ENCODE peak calls at places on chromosomes 6 and 20, in nine cellular contexts. G, L, N, W, A, T, S, I and Z are unnamed samples.

GRCh38 chr6:162849269-162849668 is 121.5 kb downstream of the PACRG start:
- DNase-seq in L (no peak), I (no peak), S (no peak), G (no peak), A (no peak), T (no peak), N (no peak), W (no peak), Z (no peak)

GRCh38 chr20:37396520-37397075 is 50.7 kb downstream of the SRC start:
- DNase-seq in L (no peak), N (no peak), S (no peak), T (no peak), G (peak; percentile 44), A (no peak), W (no peak), I (peak; percentile 21), Z (peak; percentile 41)

GRCh38 chr6:26195924-26196845 is 109.0 kb downstream of the HFE start:
- DNase-seq in I (peak; percentile 51), T (no peak), W (peak; percentile 71), L (no peak), N (peak; percentile 59), A (peak; percentile 55), G (no peak), S (no peak), Z (no peak)

GRCh38 chr6:125095501-125096301 is 57.9 kb upstream of the TPD52L1 start:
- DNase-seq in G (no peak), W (no peak), L (no peak), N (no peak), I (no peak), T (no peak), A (no peak), S (peak; percentile 26), Z (no peak)

GRCh38 chr20:7696311-7696710 is 243.9 kb downstream of the HAO1 start:
- DNase-seq in I (no peak), N (no peak), L (no peak), G (no peak), T (no peak), W (no peak), A (no peak), S (no peak), Z (no peak)

GRCh38 chr6:1635305-1636010 is 25.7 kb downstream of the FOXC1 start:
- DNase-seq in N (no peak), S (no peak), L (no peak), A (no peak), T (no peak), G (no peak), I (no peak), W (no peak), Z (no peak)

GRCh38 chr6:88246654-88247053 is 80.5 kb upstream of the CNR1 start:
- DNase-seq in T (no peak), W (no peak), A (no peak), I (no peak), S (no peak), L (no peak), N (no peak), G (no peak), Z (no peak)

GRCh38 chr20:63828951-63829350 is 2.1 kb downstream of the ZBTB46 start:
- DNase-seq in T (no peak), I (no peak), A (no peak), W (no peak), S (no peak), N (no peak), G (no peak), L (no peak), Z (no peak)

GRCh38 chr6:144725731-144726522 is 440.8 kb downstream of the UTRN start:
- DNase-seq in I (no peak), G (no peak), L (no peak), W (peak; percentile 10), S (no peak), T (no peak), N (peak; percentile 14), A (no peak), Z (no peak)

GRCh38 chr6:166656269-166657206 is 29.5 kb upstream of the RPS6KA2 start:
- DNase-seq in N (no peak), I (no peak), W (no peak), L (no peak), S (no peak), A (peak; percentile 94), G (no peak), T (no peak), Z (no peak)

GRCh38 chr6:20840675-20841074 is 306.4 kb downstream of the CDKAL1 start:
- DNase-seq in L (no peak), A (no peak), T (no peak), W (no peak), I (no peak), S (peak; percentile 26), N (no peak), G (no peak), Z (no peak)

GRCh38 chr6:54981647-54982046 is 135.1 kb downstream of the FAM83B start:
- DNase-seq in N (no peak), A (no peak), T (no peak), L (no peak), S (peak; percentile 16), I (no peak), G (no peak), W (no peak), Z (no peak)

GRCh38 chr20:54745780-54746179 is 270.4 kb downstream of the DOK5 start:
- DNase-seq in L (no peak), I (no peak), S (no peak), W (no peak), A (no peak), N (no peak), T (no peak), G (no peak), Z (no peak)

GRCh38 chr6:16758163-16758975 is 2.9 kb downstream of the ATXN1 start:
- DNase-seq in T (peak; percentile 36), S (no peak), I (peak; percentile 37), W (no peak), L (no peak), G (no peak), N (no peak), A (peak; percentile 37), Z (peak; percentile 35)

GRCh38 chr20:47664744-47665143 is 120.5 kb downstream of the SULF2 start:
- DNase-seq in A (no peak), W (no peak), L (no peak), N (no peak), S (no peak), G (no peak), I (no peak), T (no peak), Z (no peak)

GRCh38 chr20:44703956-44704488 is 11.1 kb upstream of the CCN5 start:
- DNase-seq in S (no peak), L (no peak), A (no peak), I (no peak), T (no peak), N (no peak), G (peak; percentile 15), W (no peak), Z (no peak)

GRCh38 chr6:69974193-69974592 is 107.8 kb downstream of the COL19A1 start:
- DNase-seq in W (no peak), A (no peak), N (no peak), I (no peak), G (no peak), T (no peak), S (no peak), L (no peak), Z (no peak)

GRCh38 chr20:35226775-35227681 is 538 bp downstream of the MMP24 start:
- DNase-seq in S (no peak), T (no peak), W (peak; percentile 56), L (peak; percentile 31), G (no peak), N (peak; percentile 48), A (peak; percentile 52), I (peak; percentile 42), Z (no peak)

GRCh38 chr6:31083742-31084354 is 28.5 kb downstream of the C6orf15 start:
- DNase-seq in A (peak; percentile 43), I (peak; percentile 57), S (no peak), N (peak; percentile 53), L (peak; percentile 22), G (no peak), T (no peak), W (peak; percentile 67), Z (no peak)